ENCODE peak calls at places on chromosomes 1 and 21, in six cellular contexts. V is Daoy; X is GM06990; B is NCI-H526 treated with DMSO at 0.1 percent for 48 hours; P is activated T-cell treated with anti-CD3 and anti-CD28 coated beads, Interleukin-2, amount 50 U/mL, for 72 hours; G is stomach. L is an unnamed sample.

GRCh38 chr1:19680644-19681043 is 16.0 kb downstream of the HTR6 start:
- DNase-seq in V (no peak), X (no peak), G (no peak), B (no peak), P (no peak), L (no peak)

GRCh38 chr1:213244664-213245091 is 193.6 kb downstream of the RPS6KC1 start:
- DNase-seq in P (peak), G (no peak), X (no peak), B (peak), V (peak), L (peak)

GRCh38 chr21:45543371-45543709 is 1.1 kb upstream of the SLC19A1 start:
- DNase-seq in X (peak), P (no peak), G (peak), V (peak), B (no peak), L (no peak)

GRCh38 chr1:229297746-229298145 is 26.8 kb downstream of the RAB4A start:
- DNase-seq in P (no peak), B (no peak), G (no peak), X (no peak), V (no peak), L (no peak)

GRCh38 chr1:110515896-110516295 is 3.1 kb downstream of the KCNA10 start:
- DNase-seq in P (no peak), B (no peak), X (no peak), V (no peak), G (no peak), L (no peak)

GRCh38 chr1:161218301-161219077 is 3.4 kb downstream of the FCER1G start:
- DNase-seq in X (no peak), V (no peak), G (no peak), P (no peak), B (no peak), L (no peak)

GRCh38 chr1:225533238-225533637 is 105.4 kb upstream of the LBR start:
- DNase-seq in G (no peak), B (no peak), X (no peak), P (no peak), V (no peak), L (no peak)

GRCh38 chr1:39977202-39977601 is 22.3 kb downstream of the MFSD2A start:
- DNase-seq in G (no peak), V (no peak), P (no peak), B (no peak), X (no peak), L (no peak)

L was measured in H4.